ENCODE peak calls at places on chromosomes 5 and 9, in four cellular contexts. N is foreskin fibroblast, Q is mammary epithelial cell, D is pancreas. E is an unnamed sample.

GRCh38 chr9:1837453-1838084 is 177.6 kb upstream of the SMARCA2 start:
- DNase-seq in N (peak; percentile 0), Q (peak; percentile 6), D (no peak), E (no peak)

GRCh38 chr5:1003296-1003937 is 5.2 kb upstream of the NKD2 start:
- DNase-seq in N (no peak), Q (peak; percentile 95), D (peak; percentile 1), E (no peak)

GRCh38 chr9:88949961-88950340 is 41.3 kb upstream of the S1PR3 start:
- DNase-seq in N (no peak), Q (peak; percentile 26), D (no peak), E (no peak)

GRCh38 chr5:149857499-149857898 is 87.1 kb downstream of the PDE6A start:
- DNase-seq in N (peak; percentile 67), Q (peak; percentile 85), D (peak; percentile 68), E (peak; percentile 92)

GRCh38 chr9:135284386-135285134 is 195.0 kb upstream of the PPP1R26 start:
- DNase-seq in N (no peak), Q (no peak), D (no peak), E (no peak)

GRCh38 chr5:8135742-8136141 is 266.8 kb downstream of the MTRR start:
- DNase-seq in N (no peak), Q (no peak), D (no peak), E (no peak)

GRCh38 chr5:57527875-57528274 is 45.3 kb upstream of the ACTBL2 start:
- DNase-seq in N (no peak), Q (no peak), D (no peak), E (no peak)

GRCh38 chr5:96226941-96227552 is 206.0 kb downstream of the PCSK1 start:
- DNase-seq in N (peak; percentile 94), Q (peak; percentile 89), D (no peak), E (peak; percentile 49)

DNA sequence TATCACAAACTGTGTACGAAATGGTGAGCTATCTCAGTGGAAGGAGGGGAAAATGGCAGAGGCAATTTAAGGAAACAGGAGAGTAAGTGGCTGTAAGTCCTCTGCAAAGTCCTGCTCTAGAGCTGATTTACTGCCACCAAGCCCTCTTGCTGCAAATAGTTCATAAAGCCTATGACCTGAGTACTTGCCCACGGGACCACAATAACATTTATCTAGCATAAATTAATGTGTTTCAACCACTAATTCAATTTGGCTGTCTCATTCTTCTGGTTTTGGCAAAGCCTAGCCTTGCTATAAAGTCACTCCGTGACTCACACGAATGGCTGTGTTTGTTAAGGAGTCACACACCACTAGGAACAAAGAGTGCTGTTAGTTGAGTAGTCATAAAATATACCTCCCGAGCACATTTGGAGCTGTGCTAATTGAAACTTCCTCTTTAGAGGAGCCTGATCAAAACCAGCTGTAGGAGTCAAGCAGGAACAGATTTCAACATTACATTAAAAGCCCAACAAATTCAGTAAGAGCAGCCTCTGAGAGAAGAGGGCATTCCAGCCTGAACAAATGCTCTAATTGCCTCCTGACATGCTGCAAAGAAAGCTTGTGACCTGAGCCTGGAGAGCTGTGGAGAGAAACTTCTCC is 738.7 kb upstream of the ZNF608 start:
- DNase-seq in N (peak; percentile 99), Q (peak; percentile 99), D (no peak), E (no peak)
- H3K4me3 ChIP-seq in N (no peak overlapping the region), Q (peak overlapping the region; percentile 8), D (no peak overlapping the region), E (peak overlapping the region; percentile 32)

DNA sequence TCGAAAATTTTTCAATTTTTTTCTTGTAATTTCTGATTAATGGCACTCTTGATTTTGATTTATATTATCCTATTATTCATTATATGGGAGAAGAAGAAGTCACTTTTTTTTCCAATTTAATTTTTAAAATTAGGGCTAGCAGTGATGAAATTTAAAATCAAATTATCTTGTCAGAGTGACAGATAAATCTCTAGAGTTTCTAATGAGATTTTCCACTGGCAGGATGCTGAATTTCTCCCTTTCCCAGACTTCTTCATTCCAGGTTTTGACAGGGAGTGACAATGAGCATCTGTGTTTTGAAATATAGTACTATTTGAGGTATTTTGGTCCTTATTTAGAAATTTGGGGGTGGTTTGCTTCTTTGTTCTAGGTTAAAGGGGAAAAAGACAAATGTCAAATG is 2274.1 kb downstream of the MAT2B start:
- DNase-seq in N (no peak), Q (no peak), D (no peak), E (no peak)
- TF ChIP-seq CTCF in N (no peak), Q (no peak), D (no peak), E (no peak)

GRCh38 chr9:128124873-128125574 is 2.5 kb downstream of the PTGES2 start:
- DNase-seq in N (peak; percentile 39), Q (peak; percentile 32), D (no peak), E (peak; percentile 65)
- H3K4me3 ChIP-seq in N (no peak overlapping the region), Q (no peak overlapping the region), D (no peak overlapping the region), E (peak overlapping the region; percentile 98)

GRCh38 chr9:126397056-126397455 is 70.4 kb downstream of the MVB12B start:
- DNase-seq in N (no peak), Q (peak; percentile 35), D (no peak), E (no peak)
- TF ChIP-seq CTCF in N (no peak), Q (no peak), D (no peak), E (no peak)

GRCh38 chr5:99020698-99021048 is 91.9 kb upstream of the CHD1 start:
- DNase-seq in N (no peak), Q (no peak), D (no peak), E (no peak)
- H3K4me3 ChIP-seq in N (no peak overlapping the region), Q (no peak overlapping the region), D (no peak overlapping the region), E (no peak overlapping the region)

GRCh38 chr5:3077684-3078083 is 326.2 kb upstream of the IRX2 start:
- DNase-seq in N (no peak), Q (no peak), D (no peak), E (no peak)
- TF ChIP-seq CTCF in N (no peak), Q (no peak), D (no peak), E (no peak)

GRCh38 chr5:67536892-67537291 is 340.3 kb upstream of the CD180 start:
- DNase-seq in N (no peak), Q (no peak), D (no peak), E (no peak)

GRCh38 chr5:67538343-67538670 is 341.7 kb upstream of the CD180 start:
- DNase-seq in N (no peak), Q (no peak), D (no peak), E (no peak)

GRCh38 chr5:67538855-67539506 is 342.4 kb upstream of the CD180 start:
- DNase-seq in N (no peak), Q (no peak), D (no peak), E (no peak)

GRCh38 chr5:67541869-67542268 is 345.3 kb upstream of the CD180 start:
- DNase-seq in N (no peak), Q (no peak), D (no peak), E (no peak)

GRCh38 chr5:67537439-67538342 is 341.1 kb upstream of the CD180 start:
- DNase-seq in N (no peak), Q (peak; percentile 1), D (no peak), E (no peak)
- H3K4me3 ChIP-seq in N (peak overlapping the region; percentile 50), Q (peak overlapping the region; percentile 39), D (no peak overlapping the region), E (peak overlapping the region; percentile 45)

DNA sequence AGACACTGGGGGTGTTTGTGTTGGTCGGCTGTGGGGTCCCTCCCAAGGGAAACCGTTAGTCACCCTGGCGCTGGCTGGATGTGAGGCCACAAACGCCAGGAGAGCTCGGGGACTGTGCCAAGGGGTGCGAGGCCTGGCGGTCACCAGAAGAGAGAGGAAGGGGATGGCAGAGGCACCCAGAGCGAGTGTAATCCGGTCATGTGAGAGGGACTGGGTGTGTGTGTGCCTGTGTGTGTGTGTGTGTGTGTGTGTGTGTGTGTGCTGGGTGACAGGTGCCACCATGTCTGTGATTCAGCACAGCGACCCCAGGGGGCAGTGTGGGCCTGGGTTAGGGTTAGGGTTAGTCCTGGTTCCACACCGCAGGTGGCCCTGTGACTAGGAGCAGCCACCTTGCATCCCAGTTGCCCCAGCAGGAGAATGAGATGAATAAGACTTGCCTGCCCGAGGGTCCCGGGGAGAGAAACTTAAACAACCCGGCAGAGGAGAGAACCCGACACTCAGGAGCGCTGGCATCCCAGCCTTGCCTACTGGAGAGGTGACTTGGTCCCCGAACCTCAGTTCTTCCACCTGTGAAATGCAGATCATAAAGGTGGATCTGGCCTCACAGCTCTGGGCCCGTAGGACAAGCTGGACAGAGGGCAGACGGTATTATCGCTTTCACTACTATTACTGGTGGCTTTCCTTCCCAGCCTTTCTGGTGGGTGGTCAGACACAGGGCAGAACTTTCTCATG is 1.4 kb upstream of the ADAMTSL2 start:
- DNase-seq in N (peak; percentile 20), Q (peak; percentile 20), D (peak; percentile 66), E (peak; percentile 68)
- TF ChIP-seq CTCF in N (peak; percentile 42), Q (peak; percentile 56), D (no peak), E (peak; percentile 27)

DNA sequence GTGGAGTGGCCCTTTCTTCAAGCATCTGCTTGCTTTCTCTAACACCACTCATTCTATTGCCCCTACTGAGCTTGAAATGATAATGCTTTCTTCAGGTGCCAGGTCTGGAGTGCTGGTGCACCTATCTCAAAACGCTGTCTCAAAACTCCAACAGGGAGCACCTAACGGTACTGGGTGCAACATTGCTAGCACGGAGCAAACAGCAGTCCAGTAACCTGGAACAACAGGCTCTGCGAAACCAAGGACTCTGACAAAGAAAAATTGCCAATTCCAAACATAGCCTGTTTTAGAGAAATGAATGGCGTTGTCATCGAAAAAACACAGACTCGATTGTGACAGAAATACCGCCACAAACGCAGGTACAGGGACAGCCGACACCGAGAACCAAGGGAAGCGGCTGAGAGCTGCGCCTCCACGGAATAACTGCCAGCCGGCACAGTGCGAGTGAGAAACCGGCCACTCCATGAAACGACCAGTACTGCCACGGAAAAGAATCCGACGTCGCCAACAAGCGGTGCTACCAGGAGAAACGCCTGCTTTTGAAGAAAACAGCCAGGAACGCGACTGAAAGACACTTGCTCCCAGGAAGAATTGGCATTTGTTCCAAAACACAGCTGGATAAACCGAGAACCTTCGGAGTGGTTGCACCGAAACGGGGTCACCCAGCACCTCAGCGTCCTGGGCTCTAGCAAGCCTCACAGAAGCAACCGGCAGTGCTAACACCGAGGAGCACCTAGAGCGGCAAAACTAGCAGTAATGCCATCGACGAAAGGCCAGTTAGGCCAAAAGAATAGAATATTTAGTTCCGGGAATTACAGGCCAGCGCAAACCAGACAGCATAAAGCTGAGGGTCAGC is 3.0 kb downstream of the ANXA2R start:
- DNase-seq in N (no peak), Q (no peak), D (no peak), E (peak; percentile 22)
- H3K4me3 ChIP-seq in N (peak overlapping the region; percentile 49), Q (peak overlapping the region; percentile 55), D (peak overlapping the region; percentile 4), E (peak overlapping the region; percentile 75)

E was measured in psoas muscle.